ENCODE peak calls at places on chromosomes 16 and 17, in seven cellular contexts. H is neuronal stem cell, J is fibroblast of lung, Z is AG04450, X is HL-60, L is psoas muscle, A is esophagus squamous epithelium. P is an unnamed sample.

GRCh38 chr17:74502866-74503265 is 28.4 kb downstream of the CD300LB start:
- DNase-seq in H (no peak), J (no peak), Z (no peak), X (no peak), L (no peak), A (no peak), P (no peak)

GRCh38 chr17:9322298-9322697 is 253.3 kb downstream of the STX8 start:
- DNase-seq in H (no peak), J (no peak), Z (no peak), X (no peak), L (no peak), A (no peak), P (peak)

GRCh38 chr17:43650471-43650870 is 11.3 kb downstream of the MEOX1 start:
- DNase-seq in H (no peak), J (no peak), Z (no peak), X (no peak), L (no peak), A (no peak), P (no peak)

GRCh38 chr16:85991425-85991824 is 92.5 kb downstream of the IRF8 start:
- DNase-seq in H (no peak), J (no peak), Z (no peak), X (no peak), L (no peak), A (no peak), P (no peak)

GRCh38 chr17:67467500-67468481 is 90.7 kb downstream of the PITPNC1 start:
- DNase-seq in H (no peak), J (no peak), Z (no peak), X (no peak), L (no peak), A (no peak), P (peak)

GRCh38 chr16:84613408-84614071 is 4.3 kb downstream of the COTL1 start:
- DNase-seq in H (no peak), J (no peak), Z (no peak), X (no peak), L (no peak), A (no peak), P (no peak)

GRCh38 chr17:82720204-82720603 is 3.7 kb downstream of the FN3KRP start:
- DNase-seq in H (no peak), J (no peak), Z (no peak), X (no peak), L (no peak), A (no peak), P (no peak)

GRCh38 chr17:27456681-27457404 is 595 bp downstream of the KSR1 start:
- DNase-seq in H (no peak), J (no peak), Z (no peak), X (peak), L (peak), A (no peak), P (no peak)

GRCh38 chr16:86384980-86385379 is 125.3 kb upstream of the FOXF1 start:
- DNase-seq in H (no peak), J (no peak), Z (no peak), X (no peak), L (no peak), A (no peak), P (no peak)

GRCh38 chr16:31505483-31505882 is 2.7 kb downstream of the RUSF1 start:
- DNase-seq in H (no peak), J (no peak), Z (no peak), X (peak), L (no peak), A (no peak), P (no peak)

GRCh38 chr17:78019976-78020716 is 61.6 kb downstream of the TNRC6C start:
- DNase-seq in H (no peak), J (no peak), Z (no peak), X (no peak), L (no peak), A (no peak), P (no peak)

GRCh38 chr17:45161288-45162021 is at the start of gene HEXIM2:
- DNase-seq in H (peak), J (peak), Z (peak), X (peak), L (peak), A (peak), P (peak)

GRCh38 chr17:59848778-59849177 is 44.0 kb downstream of the TUBD1 start:
- DNase-seq in H (no peak), J (peak), Z (no peak), X (peak), L (peak), A (no peak), P (no peak)

GRCh38 chr17:75475851-75476250 is 19.4 kb downstream of the TMEM94 start:
- DNase-seq in H (no peak), J (peak), Z (no peak), X (no peak), L (no peak), A (no peak), P (no peak)

GRCh38 chr16:56662357-56663354 is 4.9 kb downstream of the MT1F start:
- DNase-seq in H (no peak), J (no peak), Z (no peak), X (no peak), L (no peak), A (no peak), P (no peak)

GRCh38 chr16:66400503-66401380 is 26.4 kb upstream of the BEAN1 start:
- DNase-seq in H (no peak), J (no peak), Z (no peak), X (no peak), L (no peak), A (no peak), P (no peak)

GRCh38 chr17:83196088-83196765 is 116.8 kb downstream of the METRNL start:
- DNase-seq in H (no peak), J (peak), Z (no peak), X (no peak), L (peak), A (no peak), P (no peak)

DNA sequence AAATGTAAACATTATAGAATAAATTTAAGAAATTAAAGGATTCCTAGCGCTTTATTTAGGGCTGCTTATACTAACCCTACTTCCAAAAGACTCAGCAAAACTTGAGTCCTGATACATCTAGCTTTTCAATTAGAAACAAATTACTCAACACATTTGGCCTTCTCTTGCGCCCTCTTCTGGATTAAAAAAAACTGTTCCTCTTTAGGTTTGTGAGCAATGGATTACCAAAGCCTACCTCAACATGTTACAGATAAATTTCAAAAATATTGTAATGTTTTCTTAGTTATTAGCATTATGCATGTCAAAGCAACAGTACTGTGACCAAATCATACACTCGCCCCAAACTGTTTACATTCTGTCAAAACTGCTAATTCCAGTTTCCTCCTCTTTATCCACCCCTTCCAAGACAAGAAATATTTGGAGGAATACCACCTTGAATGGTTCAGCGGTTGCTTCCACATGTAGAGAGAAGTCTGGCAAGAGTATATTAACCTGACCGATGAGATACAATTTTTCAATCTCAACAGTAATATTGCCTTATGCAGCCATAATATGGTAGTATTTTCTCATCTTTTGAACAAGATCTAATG is 2.7 kb downstream of the NUFIP2 start:
- DNase-seq in H (peak), J (peak), Z (peak), X (peak), L (no peak), A (no peak), P (peak)
- H3K27ac ChIP-seq in H (no peak), J (no peak), Z (no peak), X (peak), L (peak), A (peak), P (peak)

GRCh38 chr17:18191967-18192366 is 8.3 kb downstream of the ALKBH5 start:
- DNase-seq in H (no peak), J (no peak), Z (no peak), X (no peak), L (no peak), A (no peak), P (no peak)
- H3K27ac ChIP-seq in H (no peak), J (no peak), Z (no peak), X (no peak), L (peak), A (no peak), P (no peak)

GRCh38 chr17:58364270-58364942 is 12.4 kb upstream of the SUPT4H1 start:
- DNase-seq in H (no peak), J (no peak), Z (no peak), X (no peak), L (no peak), A (no peak), P (no peak)

GRCh38 chr17:58363457-58364185 is 11.6 kb upstream of the SUPT4H1 start:
- DNase-seq in H (no peak), J (no peak), Z (no peak), X (no peak), L (no peak), A (no peak), P (no peak)

GRCh38 chr17:58365980-58366595 is 14.1 kb upstream of the SUPT4H1 start:
- DNase-seq in H (no peak), J (no peak), Z (no peak), X (no peak), L (no peak), A (no peak), P (no peak)

GRCh38 chr17:58367462-58367861 is 15.5 kb upstream of the SUPT4H1 start:
- DNase-seq in H (no peak), J (no peak), Z (no peak), X (no peak), L (no peak), A (no peak), P (no peak)

GRCh38 chr17:58365185-58365979 is 13.4 kb upstream of the SUPT4H1 start:
- DNase-seq in H (no peak), J (no peak), Z (no peak), X (no peak), L (no peak), A (no peak), P (no peak)
- H3K27ac ChIP-seq in H (no peak), J (no peak), Z (no peak), X (no peak), L (no peak), A (peak), P (no peak)

GRCh38 chr16:54028013-54028412 is 258.6 kb downstream of the IRX3 start:
- DNase-seq in H (no peak), J (no peak), Z (no peak), X (no peak), L (no peak), A (no peak), P (no peak)
- H3K27ac ChIP-seq in H (no peak), J (no peak), Z (no peak), X (no peak), L (no peak), A (no peak), P (no peak)

DNA sequence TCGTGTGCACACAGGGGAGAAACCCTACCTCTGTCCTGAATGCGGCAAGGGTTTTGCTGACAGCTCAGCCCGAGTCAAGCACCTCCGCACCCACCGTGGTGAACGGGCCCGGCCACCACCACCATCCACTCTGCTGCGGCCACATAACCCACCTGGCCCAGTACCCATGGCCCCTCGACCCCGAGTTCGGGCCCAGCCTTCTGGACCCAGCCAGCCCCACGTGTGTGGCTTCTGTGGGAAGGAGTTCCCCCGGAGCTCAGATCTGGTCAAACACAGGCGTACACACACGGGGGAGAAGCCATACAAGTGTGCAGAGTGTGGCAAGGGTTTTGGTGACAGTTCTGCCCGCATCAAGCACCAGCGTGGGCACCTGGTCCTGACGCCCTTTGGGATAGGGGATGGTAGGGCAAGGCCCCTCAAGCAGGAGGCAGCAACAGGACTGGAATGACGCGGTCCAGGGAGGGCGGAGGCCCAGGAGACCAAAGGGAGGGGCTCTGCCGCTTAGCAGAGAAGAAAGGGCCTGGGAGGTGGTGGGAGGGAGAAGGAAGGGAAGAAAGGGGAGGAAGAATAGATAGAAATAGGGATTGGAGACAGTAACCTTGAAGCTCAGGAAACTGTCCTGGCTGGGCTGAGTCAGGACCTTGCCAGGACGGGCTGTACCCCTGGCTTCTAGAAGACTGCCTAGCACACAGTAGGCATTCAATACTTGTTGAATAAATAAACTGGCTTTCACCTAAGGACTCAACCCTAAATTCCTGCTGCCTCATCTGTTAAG is 3.6 kb downstream of the ZNF48 start:
- DNase-seq in H (no peak), J (no peak), Z (no peak), X (no peak), L (no peak), A (no peak), P (no peak)
- H3K27ac ChIP-seq in H (peak), J (no peak), Z (no peak), X (no peak), L (no peak), A (peak), P (peak)

P was measured in A673.